ENCODE peak calls at places on chromosomes 5 and 9, in six cellular contexts. U is IMR-90, Q is H9, V is mesenchymal stem cell, D is trophoblast cell, J is H1. S is an unnamed sample.

GRCh38 chr9:129458155-129458661 is 162.7 kb downstream of the C9orf50 start:
- DNase-seq in U (no peak), Q (no peak), V (peak), D (no peak), J (no peak), S (no peak)

GRCh38 chr5:126871441-126871840 is 94.5 kb downstream of the LMNB1 start:
- DNase-seq in U (no peak), Q (no peak), V (no peak), D (no peak), J (no peak), S (no peak)

GRCh38 chr5:59786271-59786805 is 107.2 kb downstream of the PDE4D start:
- DNase-seq in U (peak), Q (no peak), V (peak), D (peak), J (no peak), S (no peak)

GRCh38 chr5:142697356-142697807 is 11.5 kb upstream of the FGF1 start:
- DNase-seq in U (peak), Q (peak), V (peak), D (no peak), J (no peak), S (no peak)

GRCh38 chr5:175236176-175236575 is 207.8 kb downstream of the DRD1 start:
- DNase-seq in U (no peak), Q (no peak), V (no peak), D (no peak), J (no peak), S (no peak)

GRCh38 chr5:179343021-179343781 is 2.1 kb downstream of the ADAMTS2 start:
- DNase-seq in U (no peak), Q (no peak), V (peak), D (no peak), J (no peak), S (no peak)

GRCh38 chr5:134371834-134372340 is 518 bp downstream of the UBE2B start:
- DNase-seq in U (peak), Q (peak), V (peak), D (peak), J (peak), S (peak)

GRCh38 chr9:117546894-117547293 is 132.0 kb upstream of the ASTN2 start:
- DNase-seq in U (no peak), Q (peak), V (no peak), D (no peak), J (no peak), S (no peak)

GRCh38 chr5:173944512-173944911 is 44.5 kb upstream of the C5orf47 start:
- DNase-seq in U (no peak), Q (no peak), V (no peak), D (no peak), J (no peak), S (no peak)

GRCh38 chr5:38193015-38193581 is 65.3 kb upstream of the EGFLAM start:
- DNase-seq in U (peak), Q (peak), V (peak), D (peak), J (peak), S (peak)

GRCh38 chr5:62977641-62978040 is 399.0 kb downstream of the LRRC70 start:
- DNase-seq in U (no peak), Q (peak), V (no peak), D (no peak), J (no peak), S (peak)

GRCh38 chr5:138762110-138762509 is 8.9 kb downstream of the CTNNA1 start:
- DNase-seq in U (no peak), Q (no peak), V (no peak), D (no peak), J (no peak), S (no peak)

GRCh38 chr9:5949103-5949699 is 58.5 kb downstream of the MLANA start:
- DNase-seq in U (peak), Q (no peak), V (peak), D (no peak), J (no peak), S (no peak)

GRCh38 chr5:15914603-15915002 is 265.0 kb downstream of the MARCHF11 start:
- DNase-seq in U (peak), Q (no peak), V (no peak), D (no peak), J (no peak), S (no peak)

GRCh38 chr9:18405240-18405639 is 68.7 kb upstream of the ADAMTSL1 start:
- DNase-seq in U (no peak), Q (no peak), V (no peak), D (no peak), J (no peak), S (no peak)

GRCh38 chr9:113564804-113565237 is 101.3 kb downstream of the RGS3 start:
- DNase-seq in U (peak), Q (peak), V (peak), D (no peak), J (peak), S (no peak)

DNA sequence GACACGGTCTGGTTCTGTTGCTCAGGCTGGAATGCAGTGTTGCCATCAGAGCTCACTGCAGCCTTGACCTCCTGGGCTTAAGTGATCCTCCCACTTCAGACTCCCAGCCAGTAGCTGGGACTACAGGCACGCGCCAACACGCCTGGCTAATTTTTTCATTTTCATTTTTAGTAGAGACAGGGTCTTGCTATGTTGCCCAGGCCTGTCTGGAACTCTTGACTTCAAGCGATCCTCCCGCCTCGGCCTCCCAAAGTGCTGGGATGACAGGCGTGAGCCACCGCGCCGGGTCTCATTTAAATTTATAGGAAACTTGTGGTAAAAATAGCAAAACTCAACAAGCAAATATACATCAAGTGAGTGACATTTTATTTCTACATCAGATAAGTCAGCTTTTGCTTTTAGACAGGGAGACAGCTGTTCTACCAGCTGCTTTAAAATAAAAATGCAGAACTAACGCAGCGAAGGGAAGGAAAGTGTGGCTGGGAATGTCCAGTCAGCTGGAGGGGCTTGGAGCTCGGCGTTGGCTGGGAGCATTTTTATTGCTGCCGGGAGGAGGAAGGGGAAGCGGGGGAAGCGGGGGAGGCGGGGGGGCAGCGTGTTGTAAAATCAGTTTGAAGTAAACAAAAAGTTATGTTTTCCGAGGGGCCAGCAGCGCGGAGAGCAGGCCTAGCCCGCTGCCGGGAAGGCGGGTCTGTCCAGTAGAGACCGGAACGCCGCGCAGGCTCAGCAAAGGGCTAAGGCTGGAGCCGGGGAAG is 707 bp upstream of the ZFYVE16 start:
- DNase-seq in U (peak), Q (no peak), V (peak), D (peak), J (no peak), S (peak)
- H2BK5ac ChIP-seq in U (peak), Q (no peak), V (peak), D (peak), J (peak), S (no peak)

DNA sequence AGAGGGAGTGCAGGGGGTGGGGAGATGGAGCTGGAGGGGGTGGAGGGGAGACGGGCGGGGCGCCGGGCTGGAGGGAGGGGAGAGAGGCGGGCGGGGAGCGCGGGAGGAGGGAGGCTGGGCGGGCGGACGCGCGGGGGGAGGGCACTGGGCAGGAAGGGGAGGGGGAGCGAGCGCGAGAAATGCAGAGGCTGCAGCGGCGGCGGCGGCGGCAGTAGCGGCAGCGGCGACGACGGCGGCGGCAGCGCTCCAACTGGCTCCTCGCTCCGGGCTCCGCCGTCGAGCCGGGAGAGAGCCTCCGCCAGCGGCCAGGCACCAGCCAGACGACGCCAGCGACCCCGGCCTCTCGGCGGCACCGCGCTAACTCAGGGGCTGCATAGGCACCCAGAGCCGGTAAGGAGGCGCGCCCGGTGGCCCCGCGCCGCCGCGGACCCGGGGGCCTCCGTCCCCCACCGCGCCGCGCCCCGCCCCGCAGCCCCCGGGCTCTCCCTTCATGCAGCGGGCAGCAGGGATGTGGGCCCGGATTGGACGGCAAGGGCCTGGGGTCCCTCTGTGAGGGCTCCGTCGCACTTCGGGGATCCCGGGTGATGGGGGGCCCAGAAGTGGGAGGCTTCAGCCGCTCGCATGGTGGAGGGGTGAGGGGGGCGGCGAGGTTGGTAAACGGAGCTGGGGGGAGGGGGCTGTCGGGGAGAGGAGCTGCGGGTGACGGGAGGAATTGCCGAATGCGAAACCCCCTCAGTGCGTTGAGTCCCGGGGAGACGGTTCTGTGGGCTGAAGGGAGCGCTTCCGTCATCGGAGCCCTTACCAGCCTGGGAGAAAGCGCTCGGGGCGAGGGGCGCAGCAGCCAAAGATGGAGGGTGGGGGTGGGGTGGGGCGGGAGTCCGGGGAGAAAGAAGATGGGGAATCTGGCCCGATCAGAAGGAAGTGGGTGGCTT is at the start of gene BASP1:
- DNase-seq in U (peak), Q (peak), V (peak), D (peak), J (peak), S (peak)
- H2AFZ ChIP-seq in U (peak), Q (no peak), V (peak), D (peak), J (peak), S (peak)

DNA sequence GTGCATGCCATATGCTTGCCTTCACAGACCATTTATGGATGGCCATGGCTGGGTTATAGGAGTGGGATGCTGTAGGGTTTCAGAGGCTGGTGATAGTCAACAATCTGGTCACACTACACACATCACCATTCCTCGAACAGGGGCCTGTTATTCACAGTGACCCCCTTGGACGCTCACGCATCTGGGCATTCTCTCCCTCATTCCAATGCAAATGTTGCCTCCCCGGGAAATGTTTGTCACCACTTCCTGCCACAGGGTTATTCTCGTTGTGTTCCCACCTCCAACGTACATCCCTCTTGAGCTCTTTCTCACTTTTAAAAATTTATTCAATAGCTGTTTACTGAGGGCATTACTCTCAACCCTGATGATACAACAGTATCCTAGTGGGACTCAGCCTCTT is 135.4 kb downstream of the SCAMP1 start:
- DNase-seq in U (no peak), Q (peak), V (no peak), D (no peak), J (peak), S (no peak)
- H3K14ac ChIP-seq in U (peak), Q (no peak), V (no peak), D (no peak), J (no peak), S (no peak)

GRCh38 chr9:99221623-99222415 is at the start of the genes ALG2 and SEC61B:
- DNase-seq in U (peak), Q (peak), V (peak), D (peak), J (peak), S (peak)
- H2BK5ac ChIP-seq in U (peak), Q (peak), V (peak), D (peak), J (peak), S (peak)

DNA sequence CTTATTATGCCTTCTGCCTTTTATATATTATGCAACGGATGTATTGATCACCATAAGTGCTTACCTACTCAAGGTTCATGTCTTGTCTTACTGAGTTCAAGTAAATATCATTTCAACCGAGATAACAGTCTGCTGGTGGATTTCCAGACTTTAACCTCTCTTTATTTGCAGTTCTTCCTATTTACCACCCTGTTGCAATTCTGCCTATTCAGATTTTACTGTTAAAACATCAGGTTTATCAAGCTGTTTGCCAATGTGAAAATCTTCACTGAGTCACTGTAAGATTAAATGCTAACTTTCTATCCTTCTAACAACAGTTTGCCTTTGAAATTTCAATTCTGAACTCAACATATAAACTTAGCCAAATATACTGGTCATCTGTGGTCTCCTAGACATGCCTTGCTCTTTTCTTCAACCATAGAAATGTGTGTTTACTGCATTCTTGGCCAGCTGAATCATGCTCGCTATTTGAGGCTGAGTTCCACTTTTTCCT is 471.7 kb upstream of the RORB start:
- DNase-seq in U (no peak), Q (no peak), V (peak), D (peak), J (no peak), S (no peak)
- H2AFZ ChIP-seq in U (no peak), Q (no peak), V (no peak), D (no peak), J (no peak), S (no peak)

DNA sequence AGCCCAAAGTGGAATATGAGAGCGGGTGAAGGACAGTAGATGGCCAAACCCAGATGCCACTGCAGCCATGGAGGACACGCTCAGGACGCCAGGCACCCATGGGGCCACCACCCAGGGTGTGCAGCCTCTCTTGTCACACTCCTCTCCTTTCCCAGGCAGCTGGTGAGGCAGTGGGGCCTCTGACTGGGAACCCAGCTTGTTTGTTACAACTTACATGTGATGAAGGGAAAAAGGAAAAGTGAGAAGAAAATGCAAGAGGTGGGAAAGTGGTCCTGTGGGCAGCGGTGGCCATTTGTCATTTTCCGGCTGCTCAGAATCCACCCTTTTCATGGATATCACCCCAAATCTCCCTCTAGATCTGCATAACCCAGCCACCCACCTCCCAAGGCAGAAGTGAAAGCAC is 62.7 kb upstream of the UNC5A start:
- DNase-seq in U (no peak), Q (no peak), V (no peak), D (no peak), J (peak), S (no peak)
- H3K14ac ChIP-seq in U (no peak), Q (no peak), V (no peak), D (no peak), J (no peak), S (no peak)

GRCh38 chr5:14268738-14269137 is 125.6 kb downstream of the TRIO start:
- DNase-seq in U (peak), Q (no peak), V (no peak), D (no peak), J (no peak), S (no peak)
- H2BK5ac ChIP-seq in U (peak), Q (no peak), V (no peak), D (peak), J (peak), S (no peak)

GRCh38 chr9:74887981-74888370 is 255 bp upstream of the TRPM6 start:
- DNase-seq in U (no peak), Q (no peak), V (no peak), D (no peak), J (no peak), S (peak)
- H2AFZ ChIP-seq in U (no peak), Q (no peak), V (no peak), D (no peak), J (peak), S (peak)

S was measured in neuronal stem cell.